ENCODE peak calls at places on chromosome 9, in eight cellular contexts. A is neural progenitor cell, O is hepatocyte, E is ovary, X is heart left ventricle, R is HL-60, D is cardiac muscle cell, N is heart right ventricle. Q is an unnamed sample.

GRCh38 chr9:3246231-3246630 is 279.6 kb downstream of the RFX3 start:
- DNase-seq in A (peak), O (no peak), E (no peak), X (no peak), R (no peak), D (no peak), N (no peak), Q (no peak)

GRCh38 chr9:117744856-117745389 is 40.7 kb downstream of the TLR4 start:
- DNase-seq in A (peak), O (peak), E (no peak), X (peak), R (no peak), D (peak), N (no peak), Q (peak)

GRCh38 chr9:110923601-110924000 is 114.7 kb downstream of the LPAR1 start:
- DNase-seq in A (no peak), O (peak), E (no peak), X (no peak), R (no peak), D (no peak), N (no peak), Q (no peak)

GRCh38 chr9:22097712-22098111 is 88.6 kb upstream of the CDKN2B start:
- DNase-seq in A (no peak), O (peak), E (no peak), X (no peak), R (no peak), D (peak), N (no peak), Q (no peak)

GRCh38 chr9:77649109-77649812 is 1.1 kb upstream of the GNA14 start:
- DNase-seq in A (no peak), O (no peak), E (no peak), X (no peak), R (peak), D (peak), N (no peak), Q (no peak)

GRCh38 chr9:137391411-137391754 is 31.6 kb downstream of the EXD3 start:
- DNase-seq in A (no peak), O (no peak), E (no peak), X (peak), R (no peak), D (no peak), N (peak), Q (peak)

GRCh38 chr9:109159583-109159982 is 7.5 kb downstream of the FRRS1L start:
- DNase-seq in A (no peak), O (no peak), E (no peak), X (no peak), R (no peak), D (no peak), N (no peak), Q (no peak)

GRCh38 chr9:136910197-136910900 is 24.0 kb downstream of the TRAF2 start:
- DNase-seq in A (no peak), O (no peak), E (no peak), X (no peak), R (no peak), D (no peak), N (no peak), Q (no peak)

GRCh38 chr9:78234810-78235209 is 1.1 kb upstream of the CEP78 start:
- DNase-seq in A (peak), O (no peak), E (no peak), X (no peak), R (no peak), D (peak), N (no peak), Q (no peak)

GRCh38 chr9:116116411-116116810 is 37.2 kb upstream of the PAPPA start:
- DNase-seq in A (no peak), O (no peak), E (no peak), X (no peak), R (no peak), D (peak), N (no peak), Q (no peak)

GRCh38 chr9:34363619-34364351 is 12.9 kb downstream of the MYORG start:
- DNase-seq in A (peak), O (no peak), E (no peak), X (peak), R (no peak), D (peak), N (peak), Q (no peak)

GRCh38 chr9:137689745-137690529 is 71.1 kb downstream of the EHMT1 start:
- DNase-seq in A (no peak), O (peak), E (no peak), X (no peak), R (no peak), D (peak), N (no peak), Q (no peak)

GRCh38 chr9:121261107-121261460 is 6.9 kb upstream of the GSN start:
- DNase-seq in A (peak), O (peak), E (no peak), X (no peak), R (no peak), D (peak), N (no peak), Q (no peak)

GRCh38 chr9:113563856-113564514 is 100.5 kb downstream of the RGS3 start:
- DNase-seq in A (no peak), O (no peak), E (peak), X (no peak), R (no peak), D (no peak), N (no peak), Q (peak)

GRCh38 chr9:70083429-70083828 is 39.8 kb downstream of the MAMDC2 start:
- DNase-seq in A (peak), O (no peak), E (no peak), X (no peak), R (no peak), D (no peak), N (no peak), Q (no peak)

GRCh38 chr9:38362912-38363588 is 29.5 kb upstream of the ALDH1B1 start:
- DNase-seq in A (peak), O (peak), E (peak), X (peak), R (peak), D (peak), N (peak), Q (peak)
- H3K4me3 ChIP-seq in A (no peak), O (no peak), E (no peak), X (no peak), R (peak), D (no peak), N (no peak), Q (no peak)

GRCh38 chr9:36174271-36174670 is 5.1 kb downstream of the CCIN start:
- DNase-seq in A (no peak), O (no peak), E (peak), X (no peak), R (no peak), D (no peak), N (no peak), Q (no peak)
- H3K4me3 ChIP-seq in A (no peak), O (no peak), E (no peak), X (no peak), R (no peak), D (no peak), N (no peak), Q (no peak)

GRCh38 chr9:96655198-96655851 is at the start of gene PRXL2C:
- DNase-seq in A (no peak), O (peak), E (peak), X (peak), R (peak), D (peak), N (peak), Q (peak)
- H3K4me3 ChIP-seq in A (peak), O (peak), E (peak), X (peak), R (peak), D (peak), N (peak), Q (peak)

DNA sequence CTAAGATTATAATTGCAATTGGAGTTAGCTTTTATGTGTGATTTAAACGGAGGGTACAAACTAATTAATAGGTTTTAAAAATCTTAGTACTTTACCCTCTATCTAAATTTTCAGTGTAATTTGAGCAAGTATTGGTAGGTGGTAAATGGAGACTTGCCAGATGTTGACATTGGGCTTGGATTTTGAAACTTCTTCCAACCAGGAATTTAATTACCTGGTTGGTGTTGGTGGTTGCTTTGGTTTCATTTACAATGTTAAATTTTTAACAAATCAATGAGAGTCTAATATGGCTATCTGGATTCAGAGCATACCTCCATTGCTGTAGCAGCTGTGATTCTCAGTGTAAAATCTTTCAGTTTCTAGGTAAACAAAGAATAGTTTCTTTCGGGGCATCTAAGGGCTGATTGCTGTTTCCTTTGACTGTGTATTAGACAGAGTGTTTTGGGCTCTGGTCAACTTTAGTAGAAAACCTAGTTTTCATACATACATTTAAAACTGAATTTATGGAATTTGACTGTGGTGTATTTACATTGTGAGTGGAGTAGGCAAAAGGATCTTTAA is 1.9 kb downstream of the DAPK1 start:
- DNase-seq in A (no peak), O (no peak), E (no peak), X (no peak), R (no peak), D (no peak), N (no peak), Q (no peak)
- H3K4me3 ChIP-seq in A (peak), O (peak), E (peak), X (peak), R (no peak), D (peak), N (peak), Q (no peak)

GRCh38 chr9:908806-909205 is 67.3 kb downstream of the DMRT1 start:
- DNase-seq in A (peak), O (no peak), E (no peak), X (no peak), R (no peak), D (no peak), N (no peak), Q (no peak)
- H3K4me3 ChIP-seq in A (peak), O (no peak), E (no peak), X (no peak), R (no peak), D (no peak), N (no peak), Q (no peak)

GRCh38 chr9:18360005-18360404 is 113.9 kb upstream of the ADAMTSL1 start:
- DNase-seq in A (no peak), O (no peak), E (no peak), X (no peak), R (no peak), D (no peak), N (no peak), Q (no peak)

GRCh38 chr9:18361621-18362020 is 112.3 kb upstream of the ADAMTSL1 start:
- DNase-seq in A (no peak), O (no peak), E (no peak), X (no peak), R (no peak), D (no peak), N (no peak), Q (no peak)

GRCh38 chr9:18366184-18366583 is 107.8 kb upstream of the ADAMTSL1 start:
- DNase-seq in A (no peak), O (no peak), E (no peak), X (no peak), R (no peak), D (no peak), N (no peak), Q (no peak)

GRCh38 chr9:18365651-18366050 is 108.3 kb upstream of the ADAMTSL1 start:
- DNase-seq in A (no peak), O (no peak), E (no peak), X (no peak), R (no peak), D (no peak), N (no peak), Q (no peak)

GRCh38 chr9:18362901-18363685 is 110.9 kb upstream of the ADAMTSL1 start:
- DNase-seq in A (no peak), O (no peak), E (no peak), X (peak), R (no peak), D (peak), N (peak), Q (peak)
- H3K4me3 ChIP-seq in A (no peak), O (no peak), E (no peak), X (no peak), R (no peak), D (no peak), N (no peak), Q (no peak)

GRCh38 chr9:93668261-93668871 is 92.0 kb downstream of the PHF2 start:
- DNase-seq in A (peak), O (no peak), E (peak), X (no peak), R (no peak), D (no peak), N (no peak), Q (no peak)

GRCh38 chr9:93665566-93666278 is 89.3 kb downstream of the PHF2 start:
- DNase-seq in A (no peak), O (no peak), E (peak), X (no peak), R (no peak), D (no peak), N (no peak), Q (peak)

GRCh38 chr9:93666279-93666784 is 89.9 kb downstream of the PHF2 start:
- DNase-seq in A (no peak), O (no peak), E (peak), X (no peak), R (no peak), D (no peak), N (no peak), Q (no peak)

GRCh38 chr9:93667627-93668026 is 91.2 kb downstream of the PHF2 start:
- DNase-seq in A (no peak), O (no peak), E (no peak), X (no peak), R (no peak), D (no peak), N (no peak), Q (no peak)

DNA sequence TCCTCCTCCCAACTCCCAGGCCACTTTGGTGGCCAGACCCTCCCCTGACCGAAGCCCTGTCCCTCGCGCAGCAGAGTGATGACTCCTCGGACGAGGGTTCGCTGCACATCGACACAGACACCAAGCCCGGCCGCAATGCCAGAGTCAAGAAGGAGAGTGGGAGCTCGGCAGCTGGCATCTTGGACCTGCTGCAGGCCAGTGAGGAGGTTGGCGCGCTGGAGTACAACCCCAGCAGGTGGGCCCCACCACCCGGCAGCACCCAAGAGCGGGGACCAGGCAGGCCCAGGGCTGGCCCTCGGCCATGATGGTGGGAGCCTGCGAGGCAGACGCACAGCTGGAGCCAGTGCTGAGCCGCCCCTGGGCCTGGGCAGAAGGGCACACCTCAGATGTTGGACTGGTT is 90.6 kb downstream of the PHF2 start:
- DNase-seq in A (no peak), O (no peak), E (peak), X (no peak), R (no peak), D (no peak), N (no peak), Q (peak)
- H3K4me3 ChIP-seq in A (no peak), O (no peak), E (no peak), X (no peak), R (no peak), D (no peak), N (no peak), Q (no peak)

GRCh38 chr9:96186601-96187011 is 115.4 kb downstream of the HSD17B3 start:
- DNase-seq in A (peak), O (peak), E (peak), X (no peak), R (no peak), D (peak), N (no peak), Q (peak)
- H3K4me3 ChIP-seq in A (no peak), O (no peak), E (no peak), X (no peak), R (no peak), D (no peak), N (no peak), Q (no peak)

GRCh38 chr9:96382175-96382574 is 1.3 kb downstream of the SLC35D2 start:
- DNase-seq in A (no peak), O (no peak), E (no peak), X (no peak), R (no peak), D (peak), N (no peak), Q (no peak)

GRCh38 chr9:96379461-96379860 is 4.0 kb downstream of the SLC35D2 start:
- DNase-seq in A (no peak), O (no peak), E (no peak), X (no peak), R (no peak), D (no peak), N (no peak), Q (no peak)

GRCh38 chr9:96383165-96383939 is at the start of gene SLC35D2:
- DNase-seq in A (peak), O (peak), E (peak), X (peak), R (no peak), D (peak), N (peak), Q (peak)

GRCh38 chr9:96382839-96383164 is 709 bp downstream of the SLC35D2 start:
- DNase-seq in A (no peak), O (no peak), E (no peak), X (no peak), R (no peak), D (no peak), N (no peak), Q (no peak)

DNA sequence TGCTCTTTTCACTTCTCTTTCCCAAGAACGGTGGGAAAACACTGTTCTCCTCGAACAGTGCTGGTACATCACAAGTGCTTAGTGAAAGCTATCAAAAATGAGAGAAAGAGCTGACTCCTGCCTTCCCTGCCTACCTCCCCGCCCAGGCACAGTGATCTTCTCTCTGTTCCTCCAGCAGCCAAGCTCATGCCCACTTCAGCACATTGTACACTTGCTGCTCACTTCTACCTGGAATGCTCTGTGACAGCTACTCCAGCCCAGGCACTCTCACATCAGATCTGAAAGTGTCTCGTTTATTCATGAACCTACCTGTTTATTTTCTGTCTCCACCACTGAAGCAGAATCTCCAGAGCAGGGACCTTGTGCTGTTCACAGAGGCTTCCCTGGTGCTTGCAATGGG is 1.8 kb downstream of the SLC35D2 start:
- DNase-seq in A (no peak), O (no peak), E (no peak), X (no peak), R (no peak), D (no peak), N (no peak), Q (no peak)
- H3K4me3 ChIP-seq in A (no peak), O (no peak), E (no peak), X (peak), R (no peak), D (no peak), N (no peak), Q (no peak)

GRCh38 chr9:128091571-128091970 is 23.5 kb downstream of the SLC25A25 start:
- DNase-seq in A (no peak), O (no peak), E (no peak), X (no peak), R (no peak), D (no peak), N (no peak), Q (no peak)
- H3K4me3 ChIP-seq in A (no peak), O (no peak), E (peak), X (peak), R (no peak), D (no peak), N (peak), Q (no peak)

Q was measured in mucosa of descending colon.